ENCODE peak calls at places on chromosome 12, in six cellular contexts. T is testis, B is BJ, D is AG04450, H is AG10803, Z is psoas muscle. Q is an unnamed sample.

GRCh38 chr12:954736-955135 is 5.2 kb upstream of the RAD52 start:
- DNase-seq in T (no peak), Z (no peak), D (no peak), B (peak), H (peak), Q (no peak)

GRCh38 chr12:23504043-23504442 is 445.4 kb downstream of the SOX5 start:
- DNase-seq in H (no peak), T (no peak), B (no peak), D (no peak), Z (no peak), Q (no peak)

GRCh38 chr12:64039285-64039871 is 182.7 kb downstream of the KICS2 start:
- DNase-seq in T (no peak), Z (no peak), D (peak), H (peak), B (no peak), Q (no peak)

GRCh38 chr12:102961488-102961801 is 4.0 kb downstream of the ASCL1 start:
- DNase-seq in D (no peak), Z (no peak), H (no peak), T (no peak), B (no peak), Q (no peak)

GRCh38 chr12:64744422-64745258 is 14.6 kb downstream of the GNS start:
- DNase-seq in B (no peak), T (no peak), H (peak), D (no peak), Z (no peak), Q (no peak)

GRCh38 chr12:124453419-124454351 is 113.7 kb downstream of the NCOR2 start:
- DNase-seq in D (no peak), H (peak), Z (peak), T (no peak), B (peak), Q (peak)

GRCh38 chr12:121610239-121611149 is 15.8 kb upstream of the ORAI1 start:
- DNase-seq in B (no peak), Z (no peak), H (peak), D (no peak), T (peak), Q (no peak)

GRCh38 chr12:3553681-3554546 is 62.9 kb downstream of the PRMT8 start:
- DNase-seq in T (no peak), Z (no peak), B (no peak), H (no peak), D (no peak), Q (no peak)

GRCh38 chr12:54608786-54609185 is 20.3 kb upstream of the PPP1R1A start:
- DNase-seq in T (no peak), H (no peak), D (no peak), Z (no peak), B (no peak), Q (no peak)

GRCh38 chr12:50050119-50050385 is 7.3 kb upstream of the ASIC1 start:
- DNase-seq in B (no peak), Z (no peak), D (no peak), T (no peak), H (no peak), Q (no peak)

GRCh38 chr12:116389990-116390655 is 112.6 kb upstream of the MED13L start:
- DNase-seq in B (peak), H (peak), T (no peak), Z (no peak), D (peak), Q (no peak)

GRCh38 chr12:19211802-19212201 is 82.3 kb downstream of the PLEKHA5 start:
- DNase-seq in B (no peak), D (no peak), Z (no peak), H (no peak), T (no peak), Q (no peak)

GRCh38 chr12:19206493-19207077 is 77.1 kb downstream of the PLEKHA5 start:
- DNase-seq in D (no peak), Z (no peak), B (no peak), H (no peak), T (no peak), Q (no peak)

GRCh38 chr12:19209636-19210035 is 80.1 kb downstream of the PLEKHA5 start:
- DNase-seq in B (no peak), Z (no peak), H (peak), T (no peak), D (no peak), Q (no peak)

GRCh38 chr12:19208456-19208855 is 78.9 kb downstream of the PLEKHA5 start:
- DNase-seq in H (no peak), D (no peak), Z (no peak), T (no peak), B (no peak), Q (no peak)

DNA sequence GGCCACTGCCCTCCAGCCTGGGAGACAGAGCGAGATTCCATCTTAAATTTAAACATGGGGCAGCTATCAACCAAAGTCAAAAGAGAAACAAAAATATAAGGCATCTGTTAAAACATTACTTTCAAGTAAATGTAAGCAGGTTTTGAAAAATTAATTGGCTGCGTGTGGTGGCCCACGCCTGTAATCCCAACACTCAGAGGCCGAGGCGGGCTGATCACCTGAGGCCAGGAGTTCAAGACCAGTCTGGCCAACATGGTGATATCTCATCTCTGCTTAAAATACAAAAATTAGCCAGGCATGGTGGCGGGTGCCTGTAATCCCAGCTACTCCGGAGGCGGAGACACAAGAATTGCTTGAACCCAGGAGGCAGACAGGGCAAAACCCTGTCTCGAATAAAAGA is 82.7 kb downstream of the PLEKHA5 start:
- DNase-seq in B (no peak), T (no peak), H (no peak), D (no peak), Z (no peak), Q (no peak)
- TF ChIP-seq CTCF in B (no peak), T (no peak), H (no peak), D (no peak), Z (no peak), Q (no peak)

GRCh38 chr12:53047221-53048032 is 2.4 kb upstream of the TNS2 start:
- DNase-seq in D (no peak), B (no peak), T (peak), H (peak), Z (peak), Q (peak)
- TF ChIP-seq CTCF in D (no peak), B (peak), T (peak), H (no peak), Z (peak), Q (no peak)

GRCh38 chr12:132561784-132562156 is 48.6 kb downstream of the LRCOL1 start:
- DNase-seq in Z (no peak), D (no peak), B (no peak), T (no peak), H (no peak), Q (no peak)
- TF ChIP-seq CTCF in Z (peak), D (peak), B (peak), T (peak), H (peak), Q (peak)

DNA sequence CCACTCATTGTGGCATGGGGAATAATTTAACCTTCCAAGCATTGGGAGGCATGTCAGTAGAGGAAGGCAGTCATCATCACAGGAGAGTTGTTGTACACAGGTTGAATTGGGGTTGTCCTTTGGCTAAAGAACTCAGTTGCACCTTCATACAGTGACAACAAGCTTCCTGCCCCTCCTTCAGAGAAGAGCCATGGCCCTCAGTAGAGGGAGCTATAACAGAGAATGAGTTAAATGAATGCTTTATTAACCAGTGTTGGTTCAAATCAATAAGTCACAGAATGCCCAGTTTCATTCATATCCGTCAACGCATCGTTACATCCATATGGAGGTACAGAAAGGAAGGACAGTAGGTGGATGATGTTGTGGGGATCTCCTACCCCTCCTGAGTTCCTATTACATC is 4.8 kb downstream of the IFNG-AS1 start:
- DNase-seq in B (no peak), H (no peak), D (no peak), Z (no peak), T (no peak), Q (no peak)
- TF ChIP-seq CTCF in B (no peak), H (no peak), D (no peak), Z (no peak), T (no peak), Q (no peak)

GRCh38 chr12:51823875-51824565 is 24.5 kb downstream of the FIGNL2 start:
- DNase-seq in Z (no peak), H (peak), D (peak), B (no peak), T (peak), Q (peak)
- TF ChIP-seq CTCF in Z (peak), H (peak), D (peak), B (peak), T (peak), Q (peak)